ENCODE peak calls at places on chromosomes 1 and 21, in six cellular contexts. Q is MV-4-11, V is WTC11, N is GM20000, H is iPS DF 19.7, I is A549. T is an unnamed sample.

GRCh38 chr1:25683731-25684130 is 67.1 kb downstream of the MAN1C1 start:
- DNase-seq in Q (no peak), V (no peak), N (no peak), H (no peak), I (no peak), T (no peak)

GRCh38 chr1:202576816-202577215 is 133.4 kb downstream of the SYT2 start:
- DNase-seq in Q (peak), V (no peak), N (no peak), H (no peak), I (no peak), T (peak)

GRCh38 chr1:1273535-1274298 is at the start of gene UBE2J2:
- DNase-seq in Q (peak), V (peak), N (peak), H (peak), I (peak), T (peak)

GRCh38 chr21:15688809-15689208 is 41.0 kb upstream of the USP25 start:
- DNase-seq in Q (peak), V (no peak), N (no peak), H (no peak), I (no peak), T (no peak)

GRCh38 chr1:165644064-165644735 is 13.2 kb downstream of the MGST3 start:
- DNase-seq in Q (no peak), V (no peak), N (no peak), H (no peak), I (no peak), T (peak)

GRCh38 chr1:150621497-150622113 is 7.8 kb downstream of the ENSA start:
- DNase-seq in Q (peak), V (peak), N (peak), H (no peak), I (peak), T (peak)

GRCh38 chr1:27418786-27419185 is 26.4 kb downstream of the GPR3 start:
- DNase-seq in Q (no peak), V (no peak), N (no peak), H (no peak), I (no peak), T (no peak)

GRCh38 chr1:108592030-108592759 is 32.3 kb downstream of the EEIG2 start:
- DNase-seq in Q (peak), V (no peak), N (no peak), H (no peak), I (no peak), T (no peak)

GRCh38 chr1:155001438-155001687 is 1.2 kb upstream of the ZBTB7B start:
- DNase-seq in Q (no peak), V (no peak), N (no peak), H (no peak), I (no peak), T (no peak)

GRCh38 chr21:25953659-25954058 is 216.9 kb downstream of the APP start:
- DNase-seq in Q (no peak), V (no peak), N (no peak), H (no peak), I (no peak), T (no peak)

GRCh38 chr1:201656670-201657032 is 117.7 kb downstream of the NAV1 start:
- DNase-seq in Q (no peak), V (no peak), N (no peak), H (no peak), I (no peak), T (no peak)

GRCh38 chr1:209207126-209207700 is 376.3 kb upstream of the CAMK1G start:
- DNase-seq in Q (no peak), V (no peak), N (no peak), H (no peak), I (no peak), T (no peak)

GRCh38 chr1:37434292-37434907 is 40.0 kb upstream of the ZC3H12A start:
- DNase-seq in Q (peak), V (peak), N (peak), H (no peak), I (peak), T (peak)

GRCh38 chr1:50995651-50996050 is 25.6 kb downstream of the CDKN2C start:
- DNase-seq in Q (no peak), V (no peak), N (no peak), H (no peak), I (no peak), T (no peak)

T was measured in epithelial cell of esophagus.